ENCODE peak calls at places on chromosomes 1 and 21, in four cellular contexts. One of them, this sample, is unnamed.
A peak's percentile ranks its signal among the peaks of the same experiment; 100 is the strongest.

GRCh38 chr1:161498646-161499045 is 6.6 kb upstream of the FCGR2A start:
- DNase-seq in NCI-H1417: no peak
- DNase-seq in cardiac fibroblast: no peak
- DNase-seq in activated naive CD8-positive, alpha-beta T cell treated with anti-CD3 and anti-CD28 coated beads, Interleukin-2, amount 10 ng/mL, durations not matched to agents 7 days and 5 days: no peak
- DNase-seq in this sample: no peak

GRCh38 chr1:117883620-117884019 is 45.8 kb downstream of the GDAP2 start:
- DNase-seq in NCI-H1417: no peak
- DNase-seq in activated naive CD8-positive, alpha-beta T cell treated with anti-CD3 and anti-CD28 coated beads, Interleukin-2, amount 10 ng/mL, durations not matched to agents 7 days and 5 days: no peak
- DNase-seq in cardiac fibroblast: no peak
- DNase-seq in this sample: no peak

GRCh38 chr1:37673920-37674319 is 18.4 kb upstream of the CDCA8 start:
- DNase-seq in NCI-H1417: no peak
- DNase-seq in activated naive CD8-positive, alpha-beta T cell treated with anti-CD3 and anti-CD28 coated beads, Interleukin-2, amount 10 ng/mL, durations not matched to agents 7 days and 5 days: peak; percentile 81
- DNase-seq in cardiac fibroblast: no peak
- DNase-seq in this sample: no peak

GRCh38 chr1:147600119-147601111 is 59.1 kb downstream of the BCL9 start:
- DNase-seq in cardiac fibroblast: peak; percentile 63
- DNase-seq in NCI-H1417: peak; percentile 63
- DNase-seq in activated naive CD8-positive, alpha-beta T cell treated with anti-CD3 and anti-CD28 coated beads, Interleukin-2, amount 10 ng/mL, durations not matched to agents 7 days and 5 days: no peak
- DNase-seq in this sample: no peak

GRCh38 chr1:167797005-167797404 is 75.2 kb downstream of the MPZL1 start:
- DNase-seq in NCI-H1417: no peak
- DNase-seq in cardiac fibroblast: peak; percentile 99
- DNase-seq in activated naive CD8-positive, alpha-beta T cell treated with anti-CD3 and anti-CD28 coated beads, Interleukin-2, amount 10 ng/mL, durations not matched to agents 7 days and 5 days: no peak
- DNase-seq in this sample: peak; percentile 81

GRCh38 chr1:156337052-156337887 is 822 bp downstream of the CCT3 start:
- DNase-seq in NCI-H1417: no peak
- DNase-seq in cardiac fibroblast: peak; percentile 12
- DNase-seq in activated naive CD8-positive, alpha-beta T cell treated with anti-CD3 and anti-CD28 coated beads, Interleukin-2, amount 10 ng/mL, durations not matched to agents 7 days and 5 days: no peak
- DNase-seq in this sample: no peak

GRCh38 chr1:201703646-201704438 is 125.1 kb upstream of the IPO9 start:
- DNase-seq in cardiac fibroblast: peak; percentile 83
- DNase-seq in NCI-H1417: peak; percentile 79
- DNase-seq in activated naive CD8-positive, alpha-beta T cell treated with anti-CD3 and anti-CD28 coated beads, Interleukin-2, amount 10 ng/mL, durations not matched to agents 7 days and 5 days: peak; percentile 78
- DNase-seq in this sample: peak; percentile 94

GRCh38 chr1:53470155-53470554 is 11.0 kb downstream of the DMRTB1 start:
- DNase-seq in cardiac fibroblast: peak; percentile 66
- DNase-seq in NCI-H1417: no peak
- DNase-seq in activated naive CD8-positive, alpha-beta T cell treated with anti-CD3 and anti-CD28 coated beads, Interleukin-2, amount 10 ng/mL, durations not matched to agents 7 days and 5 days: no peak
- DNase-seq in this sample: no peak

GRCh38 chr1:116940809-116941640 is 31.3 kb downstream of the PTGFRN start:
- DNase-seq in cardiac fibroblast: no peak
- DNase-seq in NCI-H1417: peak; percentile 52
- DNase-seq in activated naive CD8-positive, alpha-beta T cell treated with anti-CD3 and anti-CD28 coated beads, Interleukin-2, amount 10 ng/mL, durations not matched to agents 7 days and 5 days: no peak
- DNase-seq in this sample: no peak

GRCh38 chr1:246151796-246152434 is 355.2 kb downstream of the SMYD3 start:
- DNase-seq in NCI-H1417: peak; percentile 49
- DNase-seq in cardiac fibroblast: no peak
- DNase-seq in activated naive CD8-positive, alpha-beta T cell treated with anti-CD3 and anti-CD28 coated beads, Interleukin-2, amount 10 ng/mL, durations not matched to agents 7 days and 5 days: no peak
- DNase-seq in this sample: no peak

GRCh38 chr1:94807742-94808491 is 12.2 kb upstream of the SLC44A3 start:
- DNase-seq in activated naive CD8-positive, alpha-beta T cell treated with anti-CD3 and anti-CD28 coated beads, Interleukin-2, amount 10 ng/mL, durations not matched to agents 7 days and 5 days: no peak
- DNase-seq in NCI-H1417: no peak
- DNase-seq in cardiac fibroblast: no peak
- DNase-seq in this sample: no peak

GRCh38 chr1:30511563-30512252 is 211.7 kb downstream of the MATN1 start:
- DNase-seq in activated naive CD8-positive, alpha-beta T cell treated with anti-CD3 and anti-CD28 coated beads, Interleukin-2, amount 10 ng/mL, durations not matched to agents 7 days and 5 days: no peak
- DNase-seq in cardiac fibroblast: no peak
- DNase-seq in NCI-H1417: no peak
- DNase-seq in this sample: peak; percentile 49

GRCh38 chr1:48619529-48619928 is 147.5 kb upstream of the SPATA6 start:
- DNase-seq in cardiac fibroblast: no peak
- DNase-seq in activated naive CD8-positive, alpha-beta T cell treated with anti-CD3 and anti-CD28 coated beads, Interleukin-2, amount 10 ng/mL, durations not matched to agents 7 days and 5 days: no peak
- DNase-seq in NCI-H1417: no peak
- DNase-seq in this sample: no peak

GRCh38 chr21:46289655-46290178 is 3.6 kb downstream of the YBEY start:
- DNase-seq in NCI-H1417: no peak
- DNase-seq in cardiac fibroblast: no peak
- DNase-seq in activated naive CD8-positive, alpha-beta T cell treated with anti-CD3 and anti-CD28 coated beads, Interleukin-2, amount 10 ng/mL, durations not matched to agents 7 days and 5 days: no peak
- DNase-seq in this sample: no peak

This sample was measured in cardiac septum.